ENCODE peak calls at places on chromosomes 5 and 9, in ten cellular contexts. One of them, this sample, is unnamed. For H3K4me1 and H3K27me3, the result is how much of the 10 kb centered on the place peaks cover.

GRCh38 chr9:91111876-91112275 is 249.8 kb downstream of the AUH start:
- DNase-seq in hepatocyte: no peak
- DNase-seq in HCT116: no peak
- DNase-seq in GM12878: no peak
- DNase-seq in psoas muscle: no peak
- DNase-seq in neural progenitor cell: no peak
- DNase-seq in CD8-positive, alpha-beta T cell: no peak
- DNase-seq in heart left ventricle: no peak
- DNase-seq in aorta: no peak
- DNase-seq in CD8-positive, alpha-beta memory T cell: no peak
- DNase-seq in this sample: no peak

GRCh38 chr5:77791356-77791755 is 15.2 kb upstream of the TBCA start:
- DNase-seq in hepatocyte: no peak
- DNase-seq in HCT116: no peak
- DNase-seq in GM12878: no peak
- DNase-seq in psoas muscle: no peak
- DNase-seq in neural progenitor cell: no peak
- DNase-seq in CD8-positive, alpha-beta T cell: no peak
- DNase-seq in heart left ventricle: no peak
- DNase-seq in aorta: no peak
- DNase-seq in CD8-positive, alpha-beta memory T cell: no peak
- DNase-seq in this sample: no peak

GRCh38 chr5:110087829-110088228 is 398.1 kb downstream of the MAN2A1 start:
- DNase-seq in hepatocyte: peak
- DNase-seq in HCT116: no peak
- DNase-seq in GM12878: no peak
- DNase-seq in psoas muscle: no peak
- DNase-seq in neural progenitor cell: no peak
- DNase-seq in CD8-positive, alpha-beta T cell: no peak
- DNase-seq in heart left ventricle: no peak
- DNase-seq in aorta: no peak
- DNase-seq in CD8-positive, alpha-beta memory T cell: no peak
- DNase-seq in this sample: no peak

GRCh38 chr5:132557425-132557805 is 638 bp downstream of the RAD50 start:
- DNase-seq in hepatocyte: peak
- DNase-seq in HCT116: peak
- DNase-seq in GM12878: peak
- DNase-seq in psoas muscle: peak
- DNase-seq in neural progenitor cell: peak
- DNase-seq in CD8-positive, alpha-beta T cell: peak
- DNase-seq in heart left ventricle: peak
- DNase-seq in aorta: no peak
- DNase-seq in CD8-positive, alpha-beta memory T cell: no peak
- DNase-seq in this sample: peak

GRCh38 chr5:155562153-155562552 is 548.6 kb downstream of the KIF4B start:
- DNase-seq in hepatocyte: no peak
- DNase-seq in HCT116: no peak
- DNase-seq in GM12878: no peak
- DNase-seq in psoas muscle: no peak
- DNase-seq in neural progenitor cell: no peak
- DNase-seq in CD8-positive, alpha-beta T cell: no peak
- DNase-seq in heart left ventricle: no peak
- DNase-seq in aorta: no peak
- DNase-seq in CD8-positive, alpha-beta memory T cell: no peak
- DNase-seq in this sample: no peak

GRCh38 chr5:160213537-160213936 is 15.8 kb upstream of the FABP6 start:
- DNase-seq in hepatocyte: no peak
- DNase-seq in HCT116: peak
- DNase-seq in GM12878: no peak
- DNase-seq in psoas muscle: no peak
- DNase-seq in neural progenitor cell: no peak
- DNase-seq in CD8-positive, alpha-beta T cell: no peak
- DNase-seq in heart left ventricle: no peak
- DNase-seq in aorta: no peak
- DNase-seq in CD8-positive, alpha-beta memory T cell: no peak
- DNase-seq in this sample: no peak

GRCh38 chr5:152221721-152222629 is 183.1 kb downstream of the NMUR2 start:
- DNase-seq in hepatocyte: no peak
- DNase-seq in HCT116: no peak
- DNase-seq in GM12878: no peak
- DNase-seq in psoas muscle: no peak
- DNase-seq in neural progenitor cell: no peak
- DNase-seq in CD8-positive, alpha-beta T cell: no peak
- DNase-seq in heart left ventricle: no peak
- DNase-seq in aorta: no peak
- DNase-seq in CD8-positive, alpha-beta memory T cell: no peak
- DNase-seq in this sample: no peak

GRCh38 chr9:34139477-34140146 is 13.1 kb upstream of the DCAF12 start:
- DNase-seq in hepatocyte: peak
- DNase-seq in HCT116: peak
- DNase-seq in GM12878: no peak
- DNase-seq in psoas muscle: no peak
- DNase-seq in neural progenitor cell: no peak
- DNase-seq in CD8-positive, alpha-beta T cell: no peak
- DNase-seq in heart left ventricle: peak
- DNase-seq in aorta: no peak
- DNase-seq in CD8-positive, alpha-beta memory T cell: no peak
- DNase-seq in this sample: no peak

GRCh38 chr9:107131108-107131799 is 151.8 kb upstream of the RAD23B start:
- DNase-seq in hepatocyte: peak
- DNase-seq in HCT116: no peak
- DNase-seq in GM12878: no peak
- DNase-seq in psoas muscle: peak
- DNase-seq in neural progenitor cell: peak
- DNase-seq in CD8-positive, alpha-beta T cell: no peak
- DNase-seq in heart left ventricle: no peak
- DNase-seq in aorta: no peak
- DNase-seq in CD8-positive, alpha-beta memory T cell: no peak
- DNase-seq in this sample: no peak

GRCh38 chr9:16133556-16134227 is 580.8 kb downstream of the CCDC171 start:
- DNase-seq in hepatocyte: peak
- DNase-seq in HCT116: peak
- DNase-seq in GM12878: no peak
- DNase-seq in psoas muscle: peak
- DNase-seq in neural progenitor cell: peak
- DNase-seq in CD8-positive, alpha-beta T cell: no peak
- DNase-seq in heart left ventricle: no peak
- DNase-seq in aorta: peak
- DNase-seq in CD8-positive, alpha-beta memory T cell: no peak
- DNase-seq in this sample: peak

GRCh38 chr9:16135916-16136315 is 583.1 kb downstream of the CCDC171 start:
- DNase-seq in hepatocyte: no peak
- DNase-seq in HCT116: no peak
- DNase-seq in GM12878: no peak
- DNase-seq in psoas muscle: no peak
- DNase-seq in neural progenitor cell: no peak
- DNase-seq in CD8-positive, alpha-beta T cell: no peak
- DNase-seq in heart left ventricle: no peak
- DNase-seq in aorta: no peak
- DNase-seq in CD8-positive, alpha-beta memory T cell: no peak
- DNase-seq in this sample: no peak

GRCh38 chr9:16133032-16133431 is 580.2 kb downstream of the CCDC171 start:
- DNase-seq in hepatocyte: no peak
- DNase-seq in HCT116: no peak
- DNase-seq in GM12878: no peak
- DNase-seq in psoas muscle: no peak
- DNase-seq in neural progenitor cell: no peak
- DNase-seq in CD8-positive, alpha-beta T cell: no peak
- DNase-seq in heart left ventricle: no peak
- DNase-seq in aorta: no peak
- DNase-seq in CD8-positive, alpha-beta memory T cell: no peak
- DNase-seq in this sample: no peak

GRCh38 chr9:16132513-16132912 is 579.7 kb downstream of the CCDC171 start:
- DNase-seq in hepatocyte: no peak
- DNase-seq in HCT116: no peak
- DNase-seq in GM12878: no peak
- DNase-seq in psoas muscle: no peak
- DNase-seq in neural progenitor cell: no peak
- DNase-seq in CD8-positive, alpha-beta T cell: no peak
- DNase-seq in heart left ventricle: no peak
- DNase-seq in aorta: no peak
- DNase-seq in CD8-positive, alpha-beta memory T cell: no peak
- DNase-seq in this sample: no peak

DNA sequence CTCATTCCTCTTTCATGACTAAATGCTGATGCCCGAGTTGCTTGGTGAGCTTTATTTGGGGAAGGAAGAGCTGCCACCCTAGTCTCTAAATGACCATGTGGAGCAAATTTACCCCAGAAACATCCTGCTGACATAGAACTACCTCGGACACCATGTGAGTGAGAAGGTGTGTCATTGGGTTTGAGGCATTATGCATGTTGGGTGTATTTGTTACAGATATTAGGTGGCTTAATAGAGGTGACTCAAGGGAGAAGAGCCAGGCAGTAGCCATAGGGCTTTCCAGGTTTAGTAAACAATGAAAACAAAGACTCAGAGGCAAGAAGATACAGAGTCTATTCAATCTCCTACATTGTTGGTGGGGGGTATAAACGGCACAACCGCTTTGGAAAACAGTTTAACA is 581.5 kb downstream of the CCDC171 start:
- DNase-seq in hepatocyte: no peak
- DNase-seq in HCT116: no peak
- DNase-seq in GM12878: no peak
- DNase-seq in psoas muscle: no peak
- DNase-seq in neural progenitor cell: no peak
- DNase-seq in CD8-positive, alpha-beta T cell: no peak
- DNase-seq in heart left ventricle: no peak
- DNase-seq in aorta: no peak
- DNase-seq in CD8-positive, alpha-beta memory T cell: no peak
- DNase-seq in this sample: no peak
- H3K4me1 ChIP-seq in hepatocyte: under half
- H3K4me1 ChIP-seq in HCT116: under half
- H3K4me1 ChIP-seq in GM12878: under half
- H3K4me1 ChIP-seq in psoas muscle: under half
- H3K4me1 ChIP-seq in neural progenitor cell: under half
- H3K4me1 ChIP-seq in CD8-positive, alpha-beta T cell: under half
- H3K4me1 ChIP-seq in heart left ventricle: under half
- H3K4me1 ChIP-seq in aorta: under half
- H3K4me1 ChIP-seq in CD8-positive, alpha-beta memory T cell: under half
- H3K4me1 ChIP-seq in this sample: under half

GRCh38 chr9:68797116-68797515 is 92.1 kb downstream of the PIP5K1B start:
- DNase-seq in hepatocyte: no peak
- DNase-seq in HCT116: no peak
- DNase-seq in GM12878: no peak
- DNase-seq in psoas muscle: no peak
- DNase-seq in neural progenitor cell: no peak
- DNase-seq in CD8-positive, alpha-beta T cell: no peak
- DNase-seq in heart left ventricle: no peak
- DNase-seq in aorta: no peak
- DNase-seq in CD8-positive, alpha-beta memory T cell: no peak
- DNase-seq in this sample: no peak
- H3K27me3 ChIP-seq in hepatocyte: under half
- H3K27me3 ChIP-seq in HCT116: half or more
- H3K27me3 ChIP-seq in GM12878: under half
- H3K27me3 ChIP-seq in psoas muscle: under half
- H3K27me3 ChIP-seq in neural progenitor cell: under half
- H3K27me3 ChIP-seq in CD8-positive, alpha-beta T cell: under half
- H3K27me3 ChIP-seq in heart left ventricle: under half
- H3K27me3 ChIP-seq in aorta: under half
- H3K27me3 ChIP-seq in CD8-positive, alpha-beta memory T cell: under half
- H3K27me3 ChIP-seq in this sample: under half

DNA sequence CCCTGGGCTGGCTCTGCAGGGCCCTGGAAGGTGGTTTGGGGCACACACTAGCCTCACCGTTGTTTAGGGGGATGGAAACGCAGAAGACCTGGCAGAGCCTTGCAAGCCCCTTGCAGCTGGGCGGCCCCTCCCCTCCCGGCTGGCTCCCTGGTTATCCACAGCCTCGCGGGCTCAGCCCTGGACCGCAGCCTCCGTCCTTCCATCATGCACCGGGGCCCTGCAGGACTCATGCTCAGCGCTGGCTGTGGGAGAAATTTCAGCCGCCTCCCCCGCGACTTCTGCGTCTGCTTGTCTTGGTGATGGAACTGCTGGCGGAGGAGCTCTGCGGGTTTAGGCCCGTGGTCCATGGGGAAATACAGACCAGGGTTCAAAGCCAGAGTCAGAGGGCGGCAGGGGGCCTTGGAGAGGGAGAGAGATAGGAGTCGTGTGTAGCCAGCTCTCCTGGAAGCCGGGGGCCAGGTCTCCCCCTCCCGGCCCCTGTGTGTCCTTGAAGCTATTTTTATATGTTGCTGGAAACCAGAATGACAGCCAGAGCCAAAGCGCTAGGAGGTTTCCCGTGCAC is 75.8 kb upstream of the IER5L start:
- DNase-seq in hepatocyte: no peak
- DNase-seq in HCT116: no peak
- DNase-seq in GM12878: no peak
- DNase-seq in psoas muscle: peak
- DNase-seq in neural progenitor cell: peak
- DNase-seq in CD8-positive, alpha-beta T cell: no peak
- DNase-seq in heart left ventricle: peak
- DNase-seq in aorta: peak
- DNase-seq in CD8-positive, alpha-beta memory T cell: no peak
- DNase-seq in this sample: peak
- H3K4me3 ChIP-seq in hepatocyte: no peak
- H3K4me3 ChIP-seq in HCT116: no peak
- H3K4me3 ChIP-seq in GM12878: no peak
- H3K4me3 ChIP-seq in psoas muscle: peak
- H3K4me3 ChIP-seq in neural progenitor cell: no peak
- H3K4me3 ChIP-seq in CD8-positive, alpha-beta T cell: no peak
- H3K4me3 ChIP-seq in heart left ventricle: peak
- H3K4me3 ChIP-seq in aorta: no peak
- H3K4me3 ChIP-seq in CD8-positive, alpha-beta memory T cell: no peak
- H3K4me3 ChIP-seq in this sample: no peak

GRCh38 chr5:93186031-93186682 is 394.9 kb downstream of the NR2F1-AS1 start:
- DNase-seq in hepatocyte: no peak
- DNase-seq in HCT116: peak
- DNase-seq in GM12878: no peak
- DNase-seq in psoas muscle: no peak
- DNase-seq in neural progenitor cell: no peak
- DNase-seq in CD8-positive, alpha-beta T cell: no peak
- DNase-seq in heart left ventricle: no peak
- DNase-seq in aorta: no peak
- DNase-seq in CD8-positive, alpha-beta memory T cell: no peak
- DNase-seq in this sample: no peak

GRCh38 chr5:93188876-93189485 is 392.0 kb downstream of the NR2F1-AS1 start:
- DNase-seq in hepatocyte: no peak
- DNase-seq in HCT116: no peak
- DNase-seq in GM12878: no peak
- DNase-seq in psoas muscle: no peak
- DNase-seq in neural progenitor cell: no peak
- DNase-seq in CD8-positive, alpha-beta T cell: no peak
- DNase-seq in heart left ventricle: no peak
- DNase-seq in aorta: no peak
- DNase-seq in CD8-positive, alpha-beta memory T cell: no peak
- DNase-seq in this sample: no peak

GRCh38 chr5:93189707-93190120 is 391.3 kb downstream of the NR2F1-AS1 start:
- DNase-seq in hepatocyte: peak
- DNase-seq in HCT116: peak
- DNase-seq in GM12878: no peak
- DNase-seq in psoas muscle: no peak
- DNase-seq in neural progenitor cell: no peak
- DNase-seq in CD8-positive, alpha-beta T cell: no peak
- DNase-seq in heart left ventricle: no peak
- DNase-seq in aorta: no peak
- DNase-seq in CD8-positive, alpha-beta memory T cell: no peak
- DNase-seq in this sample: no peak

DNA sequence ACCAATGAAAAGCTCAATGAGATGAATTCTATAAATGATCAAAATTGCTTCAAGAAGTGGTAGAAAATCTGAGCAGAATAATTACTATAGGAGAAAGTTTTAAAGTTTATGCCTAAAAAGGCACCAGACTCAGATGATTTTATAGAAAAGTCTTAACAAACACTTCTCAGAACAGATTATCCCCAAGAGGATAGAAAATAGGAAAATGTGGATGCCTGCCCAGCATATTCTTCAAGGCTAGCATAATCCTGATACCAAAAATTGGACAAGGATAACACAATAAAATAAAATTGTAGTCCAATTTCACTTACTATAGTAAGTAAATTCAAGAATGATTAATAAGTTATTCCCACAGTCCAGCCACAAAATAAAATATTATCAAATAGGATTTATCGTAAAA is 397.0 kb downstream of the NR2F1-AS1 start:
- DNase-seq in hepatocyte: no peak
- DNase-seq in HCT116: no peak
- DNase-seq in GM12878: no peak
- DNase-seq in psoas muscle: no peak
- DNase-seq in neural progenitor cell: no peak
- DNase-seq in CD8-positive, alpha-beta T cell: no peak
- DNase-seq in heart left ventricle: no peak
- DNase-seq in aorta: no peak
- DNase-seq in CD8-positive, alpha-beta memory T cell: no peak
- DNase-seq in this sample: no peak
- H3K4me1 ChIP-seq in hepatocyte: under half
- H3K4me1 ChIP-seq in HCT116: under half
- H3K4me1 ChIP-seq in GM12878: under half
- H3K4me1 ChIP-seq in psoas muscle: under half
- H3K4me1 ChIP-seq in neural progenitor cell: under half
- H3K4me1 ChIP-seq in CD8-positive, alpha-beta T cell: under half
- H3K4me1 ChIP-seq in heart left ventricle: under half
- H3K4me1 ChIP-seq in aorta: under half
- H3K4me1 ChIP-seq in CD8-positive, alpha-beta memory T cell: under half
- H3K4me1 ChIP-seq in this sample: under half

This sample was measured in lower lobe of right lung.